ENCODE peak calls at places on chromosomes 2 and 18, in eight cellular contexts. B, H, W, Z, R, X, P and G are unnamed samples.
A peak's percentile ranks its signal among the peaks of the same experiment; 100 is the strongest.

GRCh38 chr2:239814136-239814916 is 210.8 kb downstream of the NDUFA10 start:
- DNase-seq in B (no peak), H (no peak), W (no peak), Z (peak; percentile 11), R (no peak), X (no peak), P (no peak), G (no peak)

GRCh38 chr2:190678444-190679162 is 29.7 kb downstream of the NAB1 start:
- DNase-seq in B (peak; percentile 58), H (no peak), W (peak; percentile 35), Z (no peak), R (no peak), X (no peak), P (no peak), G (no peak)

GRCh38 chr18:58635891-58636290 is 7.0 kb upstream of the ALPK2 start:
- DNase-seq in B (peak; percentile 88), H (no peak), W (peak; percentile 80), Z (no peak), R (no peak), X (no peak), P (no peak), G (no peak)

GRCh38 chr18:13137041-13137938 is 81.3 kb upstream of the LDLRAD4 start:
- DNase-seq in B (peak; percentile 38), H (no peak), W (no peak), Z (peak; percentile 45), R (no peak), X (no peak), P (peak; percentile 21), G (peak; percentile 43)

GRCh38 chr2:38076710-38077430 is 919 bp upstream of the CYP1B1 start:
- DNase-seq in B (peak; percentile 92), H (peak; percentile 65), W (peak; percentile 90), Z (peak; percentile 81), R (no peak), X (no peak), P (no peak), G (no peak)

GRCh38 chr2:159225025-159226016 is 61.2 kb downstream of the WDSUB1 start:
- DNase-seq in B (no peak), H (no peak), W (no peak), Z (peak; percentile 62), R (no peak), X (no peak), P (no peak), G (no peak)

GRCh38 chr2:44938287-44939073 is 3.0 kb upstream of the SIX3 start:
- DNase-seq in B (no peak), H (no peak), W (no peak), Z (no peak), R (no peak), X (peak; percentile 26), P (no peak), G (no peak)

GRCh38 chr2:170597705-170598420 is 117.3 kb upstream of the SP5 start:
- DNase-seq in B (no peak), H (no peak), W (no peak), Z (no peak), R (no peak), X (no peak), P (no peak), G (no peak)

GRCh38 chr2:64524604-64525322 is 635 bp downstream of the AFTPH start:
- DNase-seq in B (no peak), H (no peak), W (peak; percentile 7), Z (no peak), R (peak; percentile 6), X (peak; percentile 30), P (peak; percentile 15), G (peak; percentile 38)

GRCh38 chr2:41621578-41621977 is 426.2 kb upstream of the PKDCC start:
- DNase-seq in B (no peak), H (no peak), W (no peak), Z (no peak), R (no peak), X (no peak), P (no peak), G (no peak)

GRCh38 chr2:41618754-41619153 is 429.1 kb upstream of the PKDCC start:
- DNase-seq in B (no peak), H (no peak), W (no peak), Z (no peak), R (no peak), X (no peak), P (no peak), G (no peak)

GRCh38 chr2:41621095-41621494 is 426.7 kb upstream of the PKDCC start:
- DNase-seq in B (no peak), H (no peak), W (no peak), Z (no peak), R (no peak), X (no peak), P (no peak), G (no peak)
- H3K4me1 ChIP-seq in B (no peaks in the 10 kb centered on the region), H (no peaks in the 10 kb centered on the region), W (no peaks in the 10 kb centered on the region), Z (no peaks in the 10 kb centered on the region), R (no peaks in the 10 kb centered on the region), X (no peaks in the 10 kb centered on the region), P (no peaks in the 10 kb centered on the region), G (no peaks in the 10 kb centered on the region)

DNA sequence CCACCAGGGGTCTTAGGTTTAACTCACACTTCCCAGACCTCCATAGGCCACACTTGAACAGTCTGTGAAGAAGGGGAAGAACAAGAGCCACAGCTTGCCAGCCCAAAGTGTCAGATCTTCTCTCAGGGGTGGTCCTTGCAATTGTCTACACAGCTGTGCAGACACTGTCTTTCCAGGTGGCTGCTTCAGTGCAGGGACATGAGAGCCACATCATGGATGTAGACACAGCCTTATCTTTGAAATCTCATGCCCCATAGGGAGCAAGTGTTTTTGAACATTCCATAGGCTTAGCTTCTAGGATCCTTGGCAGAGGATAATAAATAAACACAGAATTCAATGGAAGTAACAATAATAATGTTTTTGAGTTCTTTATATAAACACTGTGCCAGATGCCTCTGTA is 6.7 kb downstream of the ZNF407 start:
- DNase-seq in B (no peak), H (no peak), W (no peak), Z (no peak), R (no peak), X (no peak), P (no peak), G (no peak)
- H3K4me1 ChIP-seq in B (peaks cover 3% of the 10 kb centered on the region), H (no peaks in the 10 kb centered on the region), W (peaks cover 18% of the 10 kb centered on the region), Z (peaks cover under 1% of the 10 kb centered on the region), R (no peaks in the 10 kb centered on the region), X (peaks cover 16% of the 10 kb centered on the region), P (peaks cover 3% of the 10 kb centered on the region), G (peaks cover 5% of the 10 kb centered on the region)

GRCh38 chr18:6724331-6724730 is 5.2 kb upstream of the ARHGAP28 start:
- DNase-seq in B (no peak), H (no peak), W (no peak), Z (no peak), R (no peak), X (no peak), P (no peak), G (no peak)
- H3K4me1 ChIP-seq in B (no peaks in the 10 kb centered on the region), H (peaks cover 4% of the 10 kb centered on the region), W (peaks cover 8% of the 10 kb centered on the region), Z (peaks cover 4% of the 10 kb centered on the region), R (no peaks in the 10 kb centered on the region), X (no peaks in the 10 kb centered on the region), P (no peaks in the 10 kb centered on the region), G (no peaks in the 10 kb centered on the region)

DNA sequence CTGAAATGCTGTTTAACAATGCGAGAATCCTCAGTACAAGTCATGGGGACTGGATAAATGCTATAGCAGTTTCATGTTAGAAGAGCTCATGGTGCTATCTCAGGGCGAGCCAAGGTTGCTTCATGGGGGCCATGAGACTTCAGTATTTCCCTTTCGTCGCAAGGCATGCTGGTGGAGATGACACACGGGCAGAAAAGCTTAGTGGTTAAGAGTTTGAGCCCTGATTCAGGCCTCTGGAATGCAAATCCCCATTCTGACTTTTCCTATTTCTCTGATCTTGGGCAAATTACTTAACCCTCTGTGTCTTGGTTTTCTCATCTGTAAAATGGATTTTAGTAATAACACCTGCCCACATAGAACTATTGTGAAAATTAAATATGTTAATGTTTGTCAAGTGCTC is 57.4 kb upstream of the EPHA4 start:
- DNase-seq in B (peak; percentile 91), H (no peak), W (peak; percentile 87), Z (no peak), R (no peak), X (no peak), P (no peak), G (no peak)
- H3K4me1 ChIP-seq in B (no peaks in the 10 kb centered on the region), H (no peaks in the 10 kb centered on the region), W (peaks cover 2% of the 10 kb centered on the region), Z (no peaks in the 10 kb centered on the region), R (no peaks in the 10 kb centered on the region), X (no peaks in the 10 kb centered on the region), P (no peaks in the 10 kb centered on the region), G (no peaks in the 10 kb centered on the region)

GRCh38 chr2:32422133-32422532 is 65.3 kb downstream of the BIRC6 start:
- DNase-seq in B (peak; percentile 15), H (no peak), W (peak; percentile 22), Z (no peak), R (no peak), X (no peak), P (no peak), G (no peak)
- H3K4me1 ChIP-seq in B (peaks cover 12% of the 10 kb centered on the region), H (peaks cover 2% of the 10 kb centered on the region), W (peaks cover 21% of the 10 kb centered on the region), Z (peaks cover 25% of the 10 kb centered on the region), R (peaks cover 4% of the 10 kb centered on the region), X (peaks cover 8% of the 10 kb centered on the region), P (peaks cover 9% of the 10 kb centered on the region), G (peaks cover 11% of the 10 kb centered on the region)

GRCh38 chr2:218276986-218277755 is 6.9 kb downstream of the PNKD start:
- DNase-seq in B (no peak), H (no peak), W (no peak), Z (no peak), R (no peak), X (no peak), P (no peak), G (no peak)

GRCh38 chr2:218272531-218273212 is 2.4 kb downstream of the PNKD start:
- DNase-seq in B (peak; percentile 80), H (peak; percentile 78), W (peak; percentile 84), Z (peak; percentile 84), R (peak; percentile 61), X (peak; percentile 84), P (peak; percentile 70), G (peak; percentile 60)

GRCh38 chr2:218273908-218274249 is 3.6 kb downstream of the PNKD start:
- DNase-seq in B (no peak), H (no peak), W (no peak), Z (no peak), R (no peak), X (no peak), P (no peak), G (no peak)

GRCh38 chr2:218275368-218276072 is 5.2 kb downstream of the PNKD start:
- DNase-seq in B (no peak), H (no peak), W (no peak), Z (no peak), R (no peak), X (no peak), P (no peak), G (no peak)

GRCh38 chr2:218274586-218274985 is 4.3 kb downstream of the PNKD start:
- DNase-seq in B (no peak), H (no peak), W (no peak), Z (no peak), R (no peak), X (no peak), P (no peak), G (no peak)
- H3K4me1 ChIP-seq in B (peaks cover 11% of the 10 kb centered on the region), H (peaks cover 5% of the 10 kb centered on the region), W (peaks cover 7% of the 10 kb centered on the region), Z (peaks cover 30% of the 10 kb centered on the region), R (peaks cover 22% of the 10 kb centered on the region), X (peaks cover 23% of the 10 kb centered on the region), P (peaks cover 25% of the 10 kb centered on the region), G (peaks cover 23% of the 10 kb centered on the region)

GRCh38 chr2:46323671-46324207 is 26.5 kb downstream of the EPAS1 start:
- DNase-seq in B (no peak), H (no peak), W (no peak), Z (no peak), R (no peak), X (no peak), P (no peak), G (no peak)
- H3K4me1 ChIP-seq in B (peaks cover 17% of the 10 kb centered on the region), H (peaks cover 2% of the 10 kb centered on the region), W (peaks cover 25% of the 10 kb centered on the region), Z (peaks cover 95% of the 10 kb centered on the region), R (no peaks in the 10 kb centered on the region), X (peaks cover 100% of the 10 kb centered on the region), P (no peaks in the 10 kb centered on the region), G (no peaks in the 10 kb centered on the region)

GRCh38 chr2:207276858-207277257 is 111.1 kb upstream of the KLF7 start:
- DNase-seq in B (no peak), H (no peak), W (no peak), Z (no peak), R (no peak), X (no peak), P (no peak), G (no peak)
- H3K4me1 ChIP-seq in B (no peaks in the 10 kb centered on the region), H (no peaks in the 10 kb centered on the region), W (no peaks in the 10 kb centered on the region), Z (no peaks in the 10 kb centered on the region), R (no peaks in the 10 kb centered on the region), X (no peaks in the 10 kb centered on the region), P (no peaks in the 10 kb centered on the region), G (no peaks in the 10 kb centered on the region)